ENCODE peak calls at places on chromosomes 2 and 18, in five cellular contexts. A is suprapubic skin, R is stomach, Q is spleen, U is OCI-LY7. S is an unnamed sample.
A peak's percentile ranks its signal among the peaks of the same experiment; 100 is the strongest.

GRCh38 chr18:62152844-62153243 is 34.0 kb downstream of the PIGN start:
- DNase-seq in A (no peak), R (no peak), Q (no peak), U (no peak), S (no peak)

GRCh38 chr18:48100712-48101165 is 170.3 kb upstream of the SMAD2 start:
- DNase-seq in A (no peak), R (no peak), Q (no peak), U (no peak), S (no peak)

GRCh38 chr18:62106271-62106670 is 80.6 kb downstream of the PIGN start:
- DNase-seq in A (no peak), R (no peak), Q (no peak), U (no peak), S (no peak)

GRCh38 chr2:159211447-159212396 is 74.8 kb downstream of the WDSUB1 start:
- DNase-seq in A (no peak), R (no peak), Q (peak; percentile 35), U (no peak), S (no peak)

GRCh38 chr2:14831458-14831857 is 198.9 kb downstream of the LRATD1 start:
- DNase-seq in A (no peak), R (no peak), Q (no peak), U (no peak), S (no peak)

GRCh38 chr2:43076676-43077075 is 149.7 kb downstream of the ZFP36L2 start:
- DNase-seq in A (no peak), R (no peak), Q (no peak), U (no peak), S (no peak)

GRCh38 chr2:183490930-183491329 is 366.7 kb downstream of the NUP35 start:
- DNase-seq in A (no peak), R (no peak), Q (no peak), U (no peak), S (no peak)

GRCh38 chr2:80126596-80127189 is 177.9 kb downstream of the LRRTM1 start:
- DNase-seq in A (no peak), R (no peak), Q (no peak), U (no peak), S (no peak)

GRCh38 chr2:224650815-224651439 is 65.2 kb downstream of the CCDC195 start:
- DNase-seq in A (no peak), R (no peak), Q (no peak), U (peak; percentile 85), S (peak; percentile 27)

GRCh38 chr2:57886196-57886786 is 160.3 kb upstream of the VRK2 start:
- DNase-seq in A (no peak), R (no peak), Q (no peak), U (no peak), S (no peak)

GRCh38 chr18:75201273-75201898 is 7.6 kb downstream of the PTGR3 start:
- DNase-seq in A (no peak), R (peak; percentile 68), Q (no peak), U (no peak), S (no peak)

GRCh38 chr2:235406420-235406819 is 87.4 kb upstream of the AGAP1 start:
- DNase-seq in A (no peak), R (no peak), Q (no peak), U (no peak), S (no peak)

GRCh38 chr2:139142252-139142651 is 362.1 kb upstream of the NXPH2 start:
- DNase-seq in A (no peak), R (no peak), Q (no peak), U (peak; percentile 2), S (no peak)

GRCh38 chr2:112314856-112315255 is 39.5 kb downstream of the ZC3H6 start:
- DNase-seq in A (no peak), R (no peak), Q (no peak), U (no peak), S (no peak)

GRCh38 chr2:101124684-101125366 is 26.4 kb downstream of the TBC1D8 start:
- DNase-seq in A (peak; percentile 84), R (peak; percentile 78), Q (no peak), U (no peak), S (no peak)

GRCh38 chr2:237141556-237141955 is 55.9 kb downstream of the COPS8 start:
- DNase-seq in A (no peak), R (no peak), Q (no peak), U (no peak), S (no peak)

GRCh38 chr2:171792922-171793580 is 101.0 kb downstream of the SLC25A12 start:
- DNase-seq in A (no peak), R (no peak), Q (no peak), U (no peak), S (no peak)

GRCh38 chr2:82837588-82838304 is 1621.3 kb downstream of the SUCLG1 start:
- DNase-seq in A (no peak), R (no peak), Q (no peak), U (no peak), S (no peak)

GRCh38 chr2:1968988-1969700 is 224.8 kb upstream of the PXDN start:
- DNase-seq in A (no peak), R (no peak), Q (no peak), U (no peak), S (no peak)

GRCh38 chr2:128779301-128780095 is 460.8 kb upstream of the HS6ST1 start:
- DNase-seq in A (peak; percentile 40), R (no peak), Q (peak; percentile 47), U (no peak), S (no peak)

GRCh38 chr2:8906208-8906607 is 68.8 kb upstream of the KIDINS220 start:
- DNase-seq in A (no peak), R (peak; percentile 29), Q (no peak), U (no peak), S (no peak)

GRCh38 chr2:217798743-217799552 is 203.8 kb downstream of the TNS1 start:
- DNase-seq in A (peak; percentile 69), R (peak; percentile 26), Q (peak; percentile 75), U (peak; percentile 34), S (no peak)

GRCh38 chr2:192087398-192087958 is 107.3 kb downstream of the TMEFF2 start:
- DNase-seq in A (no peak), R (no peak), Q (no peak), U (no peak), S (no peak)

GRCh38 chr2:122736279-122736678 is 980.8 kb downstream of the TSN start:
- DNase-seq in A (no peak), R (peak; percentile 33), Q (no peak), U (no peak), S (no peak)

GRCh38 chr18:48264508-48264907 is 144.7 kb downstream of the ZBTB7C start:
- DNase-seq in A (no peak), R (no peak), Q (no peak), U (no peak), S (no peak)

GRCh38 chr2:215750763-215751162 is 262.6 kb downstream of the MREG start:
- DNase-seq in A (no peak), R (no peak), Q (no peak), U (no peak), S (no peak)

GRCh38 chr2:173086518-173087213 is 11.0 kb downstream of the MAP3K20 start:
- DNase-seq in A (no peak), R (no peak), Q (no peak), U (no peak), S (no peak)

GRCh38 chr2:151869296-151869695 is 41.1 kb upstream of the ARL5A start:
- DNase-seq in A (no peak), R (no peak), Q (no peak), U (no peak), S (no peak)

GRCh38 chr18:46868171-46868921 is 49.0 kb downstream of the PIAS2 start:
- DNase-seq in A (no peak), R (no peak), Q (no peak), U (no peak), S (no peak)

GRCh38 chr2:73766994-73767393 is 12.9 kb downstream of the DUSP11 start:
- DNase-seq in A (no peak), R (no peak), Q (no peak), U (no peak), S (no peak)
- TF ChIP-seq CTCF in A (no peak), R (no peak), Q (no peak), U (no peak), S (no peak)

GRCh38 chr2:209998596-209998995 is 3.8 kb upstream of the RPE start:
- DNase-seq in A (no peak), R (no peak), Q (no peak), U (no peak), S (no peak)
- H3K4me3 ChIP-seq in A (no peak overlapping the region), R (no peak overlapping the region), Q (no peak overlapping the region), U (no peak overlapping the region), S (no peak overlapping the region)

GRCh38 chr2:66013456-66013855 is 421.5 kb upstream of the MEIS1 start:
- DNase-seq in A (no peak), R (no peak), Q (no peak), U (peak; percentile 10), S (no peak)
- TF ChIP-seq CTCF in A (no peak), R (no peak), Q (no peak), U (peak; percentile 82), S (no peak)

DNA sequence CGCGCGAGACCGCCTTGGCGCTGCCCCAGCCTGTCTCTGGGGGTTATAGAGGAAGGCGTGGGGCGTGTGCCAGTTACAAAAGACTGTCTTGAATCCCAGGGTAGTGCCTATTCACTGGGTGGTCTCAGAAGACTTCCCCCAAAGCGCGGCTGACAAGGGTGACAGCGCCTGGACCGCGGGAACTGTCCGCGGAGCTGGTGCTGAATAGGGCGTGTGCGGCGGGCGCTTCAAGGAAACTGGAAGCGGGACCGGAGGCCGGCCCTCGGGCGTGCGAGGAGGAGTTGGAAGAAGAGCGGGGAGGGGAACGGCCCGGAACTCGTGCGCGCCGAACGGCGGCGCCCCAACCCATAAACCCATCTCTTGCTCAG is 2.3 kb downstream of the EGR4 start:
- DNase-seq in A (no peak), R (no peak), Q (peak; percentile 85), U (no peak), S (no peak)
- H3K4me3 ChIP-seq in A (peak overlapping the region; percentile 33), R (peak overlapping the region; percentile 25), Q (no peak overlapping the region), U (no peak overlapping the region), S (peak overlapping the region; percentile 28)

GRCh38 chr18:69900941-69901340 is 46.7 kb downstream of the CD226 start:
- DNase-seq in A (no peak), R (no peak), Q (no peak), U (no peak), S (no peak)
- TF ChIP-seq CTCF in A (no peak), R (no peak), Q (no peak), U (no peak), S (no peak)

GRCh38 chr2:3302751-3303582 is 74.7 kb downstream of the EIPR1 start:
- DNase-seq in A (no peak), R (no peak), Q (peak; percentile 77), U (no peak), S (no peak)
- H3K4me3 ChIP-seq in A (peak overlapping the region; percentile 26), R (peak overlapping the region; percentile 19), Q (no peak overlapping the region), U (no peak overlapping the region), S (no peak overlapping the region)

GRCh38 chr2:10800163-10800562 is 12.4 kb downstream of the PDIA6 start:
- DNase-seq in A (no peak), R (no peak), Q (no peak), U (no peak), S (no peak)

GRCh38 chr2:10796703-10797102 is 15.9 kb downstream of the PDIA6 start:
- DNase-seq in A (no peak), R (no peak), Q (no peak), U (no peak), S (no peak)

GRCh38 chr2:10794891-10795290 is 17.7 kb downstream of the PDIA6 start:
- DNase-seq in A (no peak), R (no peak), Q (no peak), U (no peak), S (no peak)

GRCh38 chr2:10795508-10796046 is 17.0 kb downstream of the PDIA6 start:
- DNase-seq in A (no peak), R (no peak), Q (no peak), U (no peak), S (no peak)

GRCh38 chr2:10798783-10799182 is 13.8 kb downstream of the PDIA6 start:
- DNase-seq in A (no peak), R (no peak), Q (no peak), U (no peak), S (no peak)
- TF ChIP-seq CTCF in A (no peak), R (no peak), Q (no peak), U (peak; percentile 70), S (no peak)

GRCh38 chr2:121596221-121597080 is 52.8 kb downstream of the CLASP1 start:
- DNase-seq in A (no peak), R (no peak), Q (peak; percentile 79), U (peak; percentile 80), S (peak; percentile 43)
- H3K4me3 ChIP-seq in A (peak overlapping the region; percentile 13), R (peak overlapping the region; percentile 11), Q (no peak overlapping the region), U (peak overlapping the region; percentile 60), S (peak overlapping the region; percentile 31)

S was measured in GM12864.